ENCODE peak calls at places on chromosomes 5 and 9, in eight cellular contexts. Q, O, T, U, K, M, Z and E are unnamed samples.

GRCh38 chr9:114538241-114538640 is 33.0 kb upstream of the WHRN start:
- DNase-seq in K (no peak), Q (peak; percentile 25), Z (peak; percentile 14), O (no peak), U (no peak), M (no peak), T (no peak), E (peak; percentile 66)

GRCh38 chr5:56950626-56951130 is 1.2 kb downstream of the MIER3 start:
- DNase-seq in K (peak; percentile 73), Z (peak; percentile 56), O (peak; percentile 45), M (peak; percentile 70), T (peak; percentile 63), Q (peak; percentile 77), U (no peak), E (no peak)

GRCh38 chr9:120935383-120935857 is 8.8 kb upstream of the TRAF1 start:
- DNase-seq in U (peak; percentile 65), T (peak; percentile 99), M (peak; percentile 96), Q (peak; percentile 98), K (peak; percentile 92), Z (no peak), O (peak; percentile 86), E (peak; percentile 53)

GRCh38 chr5:98771389-98772109 is 1.9 kb upstream of the RGMB start:
- DNase-seq in Z (peak; percentile 58), K (peak; percentile 92), M (no peak), Q (peak; percentile 79), O (peak; percentile 93), T (peak; percentile 66), U (peak; percentile 79), E (peak; percentile 93)

GRCh38 chr9:76441551-76442322 is 17.2 kb upstream of the GCNT1 start:
- DNase-seq in O (peak; percentile 91), Q (no peak), Z (no peak), U (peak; percentile 85), M (no peak), K (peak; percentile 94), T (no peak), E (no peak)

GRCh38 chr5:53616939-53617549 is 56.6 kb downstream of the NDUFS4 start:
- DNase-seq in K (peak; percentile 14), Z (no peak), O (no peak), M (no peak), Q (peak; percentile 40), U (no peak), T (no peak), E (peak; percentile 12)

GRCh38 chr9:78133751-78134150 is 102.1 kb upstream of the CEP78 start:
- DNase-seq in K (no peak), U (no peak), Z (no peak), O (no peak), M (no peak), T (no peak), Q (no peak), E (no peak)

GRCh38 chr5:150103678-150104549 is 17.6 kb upstream of the CSF1R start:
- DNase-seq in Q (no peak), T (no peak), Z (no peak), K (no peak), O (no peak), M (no peak), U (no peak), E (no peak)

GRCh38 chr9:130137870-130138653 is 34.1 kb upstream of the NCS1 start:
- DNase-seq in U (peak; percentile 94), Z (no peak), Q (peak; percentile 45), O (peak; percentile 96), M (peak; percentile 38), K (peak; percentile 98), T (no peak), E (no peak)

GRCh38 chr9:96169488-96169887 is 132.5 kb downstream of the HSD17B3 start:
- DNase-seq in K (peak; percentile 36), O (no peak), M (peak; percentile 35), Q (no peak), U (no peak), T (peak; percentile 39), Z (no peak), E (no peak)

GRCh38 chr5:113760486-113760885 is 247.0 kb downstream of the YTHDC2 start:
- DNase-seq in K (peak; percentile 5), T (no peak), Q (no peak), Z (no peak), M (no peak), U (no peak), O (no peak), E (no peak)

GRCh38 chr5:107558951-107559350 is 111.8 kb downstream of the EFNA5 start:
- DNase-seq in O (no peak), Z (no peak), K (no peak), Q (no peak), T (no peak), U (no peak), M (no peak), E (no peak)

GRCh38 chr5:126004636-126005035 is 418.6 kb upstream of the GRAMD2B start:
- DNase-seq in Q (no peak), T (no peak), K (no peak), O (no peak), U (no peak), M (no peak), Z (no peak), E (no peak)

GRCh38 chr5:148540636-148541035 is 113.7 kb downstream of the HTR4 start:
- DNase-seq in O (no peak), T (no peak), U (no peak), Z (no peak), Q (no peak), K (no peak), M (no peak), E (no peak)